ENCODE peak calls at places on chromosomes 4 and X, in four cellular contexts. D is IMR-90, Q is mesendoderm, Z is H1. I is an unnamed sample.

GRCh38 chr4:38449506-38450174 is 214.4 kb upstream of the KLF3 start:
- DNase-seq in D (peak), Q (peak), Z (no peak), I (peak)

GRCh38 chr4:52658671-52659015 is 458 bp downstream of the USP46 start:
- DNase-seq in D (no peak), Q (peak), Z (no peak), I (no peak)

GRCh38 chr4:177681902-177682301 is 239.7 kb upstream of the AGA start:
- DNase-seq in D (peak), Q (no peak), Z (no peak), I (no peak)

GRCh38 chrX:1249101-1249887 is 19.3 kb upstream of the CSF2RA start:
- DNase-seq in D (no peak), Q (peak), Z (peak), I (peak)

GRCh38 chr4:118389731-118390520 is 37.1 kb upstream of the PRSS12 start:
- DNase-seq in D (peak), Q (no peak), Z (no peak), I (no peak)

GRCh38 chrX:134423606-134424005 is 36.4 kb upstream of the HPRT1 start:
- DNase-seq in D (peak), Q (no peak), Z (no peak), I (no peak)

GRCh38 chr4:107625503-107625902 is 94.5 kb downstream of the PAPSS1 start:
- DNase-seq in D (no peak), Q (no peak), Z (no peak), I (no peak)

GRCh38 chr4:7352486-7352885 is 82.2 kb downstream of the PSAPL1 start:
- DNase-seq in D (no peak), Q (no peak), Z (no peak), I (no peak)

GRCh38 chrX:33336783-33337182 is 125.4 kb upstream of the DMD start:
- DNase-seq in D (peak), Q (peak), Z (no peak), I (peak)

GRCh38 chr4:170674176-170674575 is 584.4 kb upstream of the AADAT start:
- DNase-seq in D (peak), Q (no peak), Z (no peak), I (no peak)

GRCh38 chrX:11632732-11633131 is 33.0 kb downstream of the ARHGAP6 start:
- DNase-seq in D (no peak), Q (no peak), Z (no peak), I (no peak)
- H4K5ac ChIP-seq in D (no peak), Q (no peak), Z (no peak), I (no peak)

DNA sequence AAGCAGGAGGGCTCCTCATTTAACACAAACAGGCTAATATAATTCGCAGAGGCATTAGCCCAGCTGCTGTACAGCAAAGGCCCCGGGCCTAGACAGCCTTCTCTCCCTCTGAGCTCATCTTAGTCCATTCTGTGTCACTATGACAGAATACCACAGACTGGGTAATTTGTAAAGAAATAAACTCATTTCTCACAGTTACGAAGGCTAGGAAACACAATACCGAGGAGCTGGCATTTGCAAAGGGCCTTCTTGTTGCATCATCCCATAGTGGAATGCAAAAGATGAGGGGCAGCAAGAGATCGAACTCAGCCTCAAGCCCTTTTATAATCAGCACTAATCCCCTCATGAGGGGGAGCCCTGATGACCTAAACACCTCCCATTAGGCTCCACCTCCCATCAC is 48.5 kb downstream of the TSPAN5 start:
- DNase-seq in D (peak), Q (peak), Z (no peak), I (no peak)
- H2AK5ac ChIP-seq in D (peak), Q (no peak), Z (peak), I (no peak)

DNA sequence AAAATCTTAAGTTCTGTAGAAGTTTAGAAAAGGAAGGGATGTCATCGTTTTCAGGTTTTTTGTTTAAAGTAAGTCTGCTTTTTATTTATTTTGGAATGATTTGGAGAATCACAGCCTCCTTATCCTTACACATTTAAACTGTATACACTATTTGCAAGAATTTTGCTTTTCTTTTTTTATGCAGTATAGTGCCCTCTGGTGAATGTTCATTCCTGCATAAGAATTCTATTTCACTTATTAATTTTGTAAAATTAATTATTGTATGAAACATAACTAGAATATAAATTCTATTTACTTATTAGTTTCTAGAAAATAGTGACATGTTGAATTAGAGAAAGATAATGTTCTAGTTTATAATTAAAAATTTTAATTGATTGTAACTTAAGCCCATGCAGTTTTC is 44.6 kb downstream of the DACH2 start:
- DNase-seq in D (no peak), Q (no peak), Z (no peak), I (no peak)
- H4K5ac ChIP-seq in D (no peak), Q (no peak), Z (no peak), I (no peak)

DNA sequence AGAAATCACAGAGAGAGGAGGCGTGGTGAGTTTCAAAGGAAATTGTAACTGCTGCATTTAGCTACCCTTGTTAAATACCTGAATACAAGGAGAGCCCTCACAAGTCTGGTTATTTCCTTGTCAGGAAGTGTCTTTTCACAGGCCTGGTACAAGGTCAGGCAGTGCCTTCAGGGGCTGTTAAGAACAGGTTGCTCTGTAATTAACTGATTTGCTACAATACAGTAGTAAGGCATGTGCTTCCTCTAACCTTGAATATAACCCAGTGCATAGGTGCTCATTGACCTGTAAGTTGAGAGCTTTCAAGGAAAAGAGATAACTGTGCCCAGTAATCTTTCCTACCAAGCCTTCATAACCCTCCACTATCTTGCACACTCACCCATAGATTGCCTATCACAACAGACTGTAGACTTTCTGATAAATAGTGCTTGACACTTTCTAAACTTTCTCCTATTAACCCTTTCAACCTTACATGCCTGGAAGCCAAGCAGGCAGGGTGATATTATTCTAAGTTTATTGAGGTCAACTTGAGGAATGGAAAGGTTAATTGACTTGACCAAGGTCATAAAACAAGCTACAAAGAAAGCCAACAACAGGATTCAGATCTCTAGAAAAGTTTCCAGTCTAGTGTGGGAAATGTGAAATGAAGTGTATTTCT is 148.1 kb downstream of the PPARGC1A start:
- DNase-seq in D (no peak), Q (no peak), Z (no peak), I (no peak)
- H2AK5ac ChIP-seq in D (no peak), Q (no peak), Z (no peak), I (no peak)

DNA sequence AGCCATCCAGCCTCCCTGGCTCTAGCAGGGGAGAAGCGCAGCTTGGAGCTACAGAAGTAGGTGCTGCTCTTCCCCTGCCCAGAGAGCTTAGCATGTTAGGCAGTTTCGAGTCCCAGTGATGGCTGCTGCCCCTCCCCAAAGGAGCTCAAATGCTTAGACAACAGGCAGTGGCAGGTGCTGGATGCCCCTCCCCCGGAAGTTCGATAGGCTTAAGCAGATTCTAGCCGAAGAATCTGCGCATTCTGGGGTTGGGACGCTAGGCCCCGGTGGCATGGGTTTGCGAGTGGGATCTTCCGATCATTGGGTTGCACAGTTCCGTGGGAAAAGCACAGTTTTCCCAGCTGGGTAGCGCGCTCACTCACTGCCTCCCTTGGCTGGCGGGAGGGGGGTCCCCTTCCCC is 117.2 kb downstream of the MAPK10 start:
- DNase-seq in D (no peak), Q (no peak), Z (no peak), I (no peak)
- H4K5ac ChIP-seq in D (no peak), Q (no peak), Z (no peak), I (no peak)

GRCh38 chr4:681736-682451 is 7.1 kb downstream of the SLC49A3 start:
- DNase-seq in D (no peak), Q (no peak), Z (peak), I (peak)

GRCh38 chr4:683247-683897 is 5.6 kb downstream of the SLC49A3 start:
- DNase-seq in D (no peak), Q (no peak), Z (no peak), I (peak)

GRCh38 chr4:680931-681645 is 6.7 kb downstream of the MYL5 start:
- DNase-seq in D (no peak), Q (peak), Z (peak), I (peak)

GRCh38 chr4:683982-684571 is 4.9 kb downstream of the SLC49A3 start:
- DNase-seq in D (peak), Q (peak), Z (peak), I (peak)

GRCh38 chr4:682490-683172 is 6.3 kb downstream of the SLC49A3 start:
- DNase-seq in D (no peak), Q (no peak), Z (no peak), I (peak)
- H2AK5ac ChIP-seq in D (no peak), Q (no peak), Z (peak), I (no peak)